ENCODE peak calls at places on chromosomes 11 and 22, in six cellular contexts. C is PC-3, A is MM.1S, V is endodermal cell, K is A549, J is heart left ventricle. L is an unnamed sample.

GRCh38 chr22:24310969-24311368 is 40.3 kb downstream of the SPECC1L start:
- DNase-seq in V (no peak), J (no peak), K (no peak), A (no peak), C (peak; percentile 74), L (no peak)

GRCh38 chr22:27207907-27208306 is 550.5 kb downstream of the MIAT start:
- DNase-seq in C (no peak), V (no peak), A (no peak), K (peak; percentile 68), J (no peak), L (no peak)

GRCh38 chr11:15539645-15540044 is 424.9 kb downstream of the INSC start:
- DNase-seq in A (no peak), J (no peak), V (no peak), C (no peak), K (no peak), L (no peak)

GRCh38 chr22:22896601-22897000 is 9.0 kb downstream of the IGLL5 start:
- DNase-seq in C (no peak), J (no peak), K (no peak), V (no peak), A (no peak), L (no peak)

GRCh38 chr11:31656051-31656450 is 146.5 kb downstream of the ELP4 start:
- DNase-seq in A (no peak), J (no peak), V (no peak), K (peak; percentile 23), C (peak; percentile 37), L (no peak)

GRCh38 chr11:27718346-27718852 is 18.1 kb upstream of the BDNF start:
- DNase-seq in V (peak; percentile 88), C (peak; percentile 79), A (no peak), J (no peak), K (peak; percentile 93), L (no peak)

GRCh38 chr11:567629-568258 is 7.0 kb downstream of the RASSF7 start:
- DNase-seq in J (no peak), V (no peak), K (no peak), C (no peak), A (peak; percentile 6), L (no peak)

GRCh38 chr11:75563978-75564552 is 2.0 kb downstream of the SERPINH1 start:
- DNase-seq in A (no peak), J (peak; percentile 77), K (no peak), V (peak; percentile 95), C (no peak), L (no peak)

GRCh38 chr22:37776639-37777005 is 31.1 kb upstream of the GCAT start:
- DNase-seq in J (no peak), A (no peak), K (no peak), V (no peak), C (no peak), L (no peak)

GRCh38 chr11:124167852-124168251 is 15.3 kb upstream of the OR10D3 start:
- DNase-seq in K (no peak), V (peak; percentile 66), A (no peak), C (no peak), J (no peak), L (no peak)

GRCh38 chr11:74276581-74276980 is 34.9 kb downstream of the P4HA3 start:
- DNase-seq in C (no peak), A (no peak), K (no peak), J (no peak), V (no peak), L (no peak)

GRCh38 chr22:45450931-45451651 is 37.6 kb downstream of the RIBC2 start:
- DNase-seq in A (no peak), V (no peak), J (no peak), C (no peak), K (no peak), L (no peak)

GRCh38 chr22:24423519-24424000 is 3.8 kb upstream of the ADORA2A start:
- DNase-seq in C (peak; percentile 34), K (peak; percentile 21), V (peak; percentile 88), A (peak; percentile 55), J (peak; percentile 70), L (peak; percentile 60)

GRCh38 chr11:358129-358805 is 11.0 kb upstream of the B4GALNT4 start:
- DNase-seq in C (no peak), K (no peak), V (no peak), A (no peak), J (no peak), L (no peak)

GRCh38 chr22:37266581-37267127 is 15.7 kb upstream of the CYTH4 start:
- DNase-seq in V (no peak), K (no peak), J (no peak), A (no peak), C (no peak), L (no peak)

GRCh38 chr11:63512816-63513215 is 6.9 kb downstream of the LGALS12 start:
- DNase-seq in C (no peak), K (no peak), J (no peak), A (no peak), V (no peak), L (no peak)

GRCh38 chr11:71120346-71120963 is 131.9 kb downstream of the SHANK2 start:
- DNase-seq in V (peak; percentile 95), C (peak; percentile 67), A (no peak), K (peak; percentile 56), J (no peak), L (no peak)

GRCh38 chr22:37028692-37029674 is 9.4 kb downstream of the MPST start:
- DNase-seq in A (no peak), J (no peak), V (no peak), C (no peak), K (no peak), L (no peak)

GRCh38 chr22:45014658-45015057 is 4.9 kb upstream of the PHF21B start:
- DNase-seq in V (peak; percentile 88), C (no peak), J (no peak), K (no peak), A (no peak), L (no peak)

GRCh38 chr11:131295986-131296385 is 74.4 kb upstream of the NTM start:
- DNase-seq in J (no peak), V (no peak), A (no peak), K (no peak), C (no peak), L (no peak)

GRCh38 chr11:218815-219593 is 11.5 kb downstream of the RIC8A start:
- DNase-seq in V (peak; percentile 31), K (no peak), J (no peak), A (no peak), C (no peak), L (no peak)

GRCh38 chr11:235180-235997 is 753 bp downstream of the SIRT3 start:
- DNase-seq in C (no peak), A (no peak), K (no peak), V (peak; percentile 33), J (no peak), L (no peak)

GRCh38 chr11:32830413-32830738 is 649 bp downstream of the PRRG4 start:
- DNase-seq in V (no peak), J (no peak), K (peak; percentile 58), C (peak; percentile 69), A (peak; percentile 61), L (no peak)

GRCh38 chr11:77171885-77172665 is 44.0 kb downstream of the MYO7A start:
- DNase-seq in V (peak; percentile 96), J (no peak), A (no peak), K (no peak), C (no peak), L (no peak)

GRCh38 chr22:33658775-33659174 is 261.5 kb downstream of the LARGE1 start:
- DNase-seq in K (no peak), V (no peak), A (no peak), C (no peak), J (peak; percentile 75), L (no peak)

GRCh38 chr11:132686827-132687370 is 845.4 kb downstream of the OPCML start:
- DNase-seq in K (no peak), V (no peak), C (no peak), J (peak; percentile 10), A (no peak), L (no peak)
- H3K27ac ChIP-seq in K (no peak overlapping the region), V (no peak overlapping the region), C (no peak overlapping the region), J (no peak overlapping the region), A (no peak overlapping the region), L (no peak overlapping the region)

DNA sequence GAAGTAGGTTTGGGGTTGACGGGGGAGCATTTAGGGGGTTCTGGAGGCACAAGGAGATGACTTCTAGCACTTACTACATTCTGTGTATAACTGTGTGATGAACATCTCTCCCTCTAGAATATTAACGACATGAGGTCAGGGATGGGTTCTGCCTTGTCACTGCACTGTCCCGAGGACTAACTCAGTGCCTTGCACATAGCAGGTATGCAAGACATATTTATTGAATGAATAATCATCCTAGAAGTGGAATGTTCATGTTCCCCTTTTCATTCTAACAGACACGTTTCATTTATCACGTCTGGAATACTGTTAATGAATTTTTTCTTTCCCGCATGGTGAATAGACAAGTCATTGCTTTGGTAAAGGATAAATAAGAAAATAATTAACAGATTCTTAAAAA is 12.6 kb downstream of the SYT13 start:
- DNase-seq in K (no peak), V (no peak), C (no peak), J (no peak), A (no peak), L (no peak)
- TF ChIP-seq CTCF in K (no peak), V (no peak), C (no peak), J (no peak), A (no peak), L (no peak)

DNA sequence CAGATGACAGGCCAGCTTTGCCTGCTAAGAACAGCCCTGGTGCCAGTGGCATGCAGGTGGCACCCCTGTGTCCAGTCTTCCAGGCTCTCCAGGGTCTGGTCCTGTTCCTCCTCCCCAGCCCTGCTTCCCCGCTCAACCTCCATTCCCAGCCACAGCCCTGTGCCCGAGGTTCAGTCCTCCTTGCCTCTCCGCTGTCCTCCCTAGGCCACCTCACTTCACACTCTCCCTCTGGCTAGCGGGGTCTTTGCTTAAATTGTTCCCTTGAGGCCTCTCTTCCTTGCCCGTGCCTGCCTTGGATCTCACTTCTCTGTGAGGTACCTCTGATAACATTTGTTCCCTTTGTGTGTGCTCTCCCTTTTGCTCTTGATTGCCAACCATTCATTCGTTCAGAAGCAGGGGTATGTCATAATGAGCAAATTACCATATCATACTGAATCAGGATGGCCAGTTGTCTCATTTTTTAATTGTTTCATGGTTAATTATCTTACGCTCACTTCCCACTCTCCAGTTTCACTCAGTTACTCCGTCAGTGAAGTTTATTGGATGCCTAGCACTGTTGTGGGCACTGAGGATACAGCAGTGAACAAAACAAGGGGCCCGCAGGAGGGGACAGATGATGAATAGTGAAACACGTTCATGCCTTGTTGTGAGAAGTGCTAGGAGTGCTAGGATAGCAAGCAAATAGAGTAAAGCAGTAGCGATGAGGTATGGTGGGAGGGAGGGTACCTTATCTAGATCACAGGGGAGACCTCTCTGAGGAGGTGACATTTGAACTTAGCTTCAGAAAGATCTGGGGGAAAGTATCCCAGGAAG is 7.4 kb downstream of the BMAL1 start:
- DNase-seq in K (no peak), A (no peak), C (no peak), V (no peak), J (no peak), L (no peak)
- H3K4me1 ChIP-seq in K (peaks cover 44% of the 10 kb centered on the region), A (no peaks in the 10 kb centered on the region), C (peaks cover 22% of the 10 kb centered on the region), V (no peaks in the 10 kb centered on the region), J (no peaks in the 10 kb centered on the region), L (peaks cover 54% of the 10 kb centered on the region)

GRCh38 chr11:102603576-102603975 is 21.6 kb downstream of the MMP20 start:
- DNase-seq in K (no peak), C (no peak), A (no peak), V (no peak), J (no peak), L (no peak)

GRCh38 chr11:102600666-102601065 is 24.5 kb downstream of the MMP20 start:
- DNase-seq in A (no peak), J (no peak), C (no peak), K (peak; percentile 46), V (no peak), L (no peak)

GRCh38 chr11:102603091-102603490 is 22.0 kb downstream of the MMP20 start:
- DNase-seq in V (no peak), K (no peak), C (no peak), J (no peak), A (no peak), L (no peak)

GRCh38 chr11:102604875-102605274 is 20.3 kb downstream of the MMP20 start:
- DNase-seq in K (no peak), C (peak; percentile 19), J (no peak), V (no peak), A (no peak), L (no peak)

GRCh38 chr11:102604011-102604410 is 21.1 kb downstream of the MMP20 start:
- DNase-seq in J (no peak), A (no peak), K (no peak), V (no peak), C (no peak), L (no peak)
- H3K27ac ChIP-seq in J (no peak overlapping the region), A (no peak overlapping the region), K (peak overlapping the region; percentile 77), V (no peak overlapping the region), C (no peak overlapping the region), L (no peak overlapping the region)

L was measured in CD8-positive, alpha-beta T cell.